ENCODE peak calls at places on chromosomes 13 and 19, in ten cellular contexts. W, S, R, D, Q, O, C, H, Z and F are unnamed samples. For H3K4me1, the result is how much of the 10 kb centered on the place peaks cover.

GRCh38 chr13:76293751-76294150 is 592.5 kb downstream of the KCTD12 start:
- DNase-seq in W (no peak), S (no peak), R (no peak), D (no peak), Q (no peak), O (no peak), C (no peak), H (no peak), Z (no peak), F (no peak)

GRCh38 chr13:40389081-40389641 is 277.3 kb downstream of the FOXO1 start:
- DNase-seq in W (no peak), S (no peak), R (no peak), D (no peak), Q (peak), O (no peak), C (no peak), H (no peak), Z (no peak), F (no peak)

GRCh38 chr13:29693297-29693945 is 97.9 kb upstream of the SLC7A1 start:
- DNase-seq in W (no peak), S (no peak), R (no peak), D (no peak), Q (no peak), O (no peak), C (no peak), H (no peak), Z (no peak), F (no peak)

GRCh38 chr13:100039740-100040139 is 49.2 kb upstream of the PCCA start:
- DNase-seq in W (no peak), S (no peak), R (no peak), D (no peak), Q (no peak), O (no peak), C (no peak), H (no peak), Z (no peak), F (no peak)

GRCh38 chr13:29472317-29472961 is 123.0 kb downstream of the SLC7A1 start:
- DNase-seq in W (peak), S (no peak), R (peak), D (peak), Q (peak), O (no peak), C (peak), H (peak), Z (no peak), F (peak)

GRCh38 chr19:1074512-1075283 is 7.7 kb downstream of the ARHGAP45 start:
- DNase-seq in W (peak), S (peak), R (no peak), D (no peak), Q (peak), O (peak), C (no peak), H (peak), Z (peak), F (no peak)

GRCh38 chr13:34731486-34731885 is 210.6 kb upstream of the NBEA start:
- DNase-seq in W (no peak), S (no peak), R (no peak), D (no peak), Q (no peak), O (no peak), C (no peak), H (no peak), Z (no peak), F (no peak)

GRCh38 chr19:31349160-31349881 is at the start of gene TSHZ3:
- DNase-seq in W (peak), S (peak), R (peak), D (peak), Q (no peak), O (peak), C (peak), H (peak), Z (no peak), F (no peak)

GRCh38 chr19:343941-344624 is 513 bp downstream of the MIER2 start:
- DNase-seq in W (no peak), S (no peak), R (peak), D (peak), Q (peak), O (peak), C (peak), H (no peak), Z (no peak), F (no peak)

GRCh38 chr19:35033067-35034004 is 3.1 kb downstream of the SCN1B start:
- DNase-seq in W (no peak), S (no peak), R (no peak), D (no peak), Q (no peak), O (no peak), C (no peak), H (no peak), Z (no peak), F (no peak)

GRCh38 chr19:30106417-30107095 is 164.5 kb downstream of the URI1 start:
- DNase-seq in W (no peak), S (no peak), R (no peak), D (no peak), Q (no peak), O (no peak), C (no peak), H (no peak), Z (no peak), F (no peak)

GRCh38 chr13:75829874-75830273 is 193.7 kb downstream of the LMO7 start:
- DNase-seq in W (no peak), S (no peak), R (no peak), D (no peak), Q (no peak), O (no peak), C (no peak), H (no peak), Z (no peak), F (no peak)

GRCh38 chr13:29621841-29622240 is 26.4 kb upstream of the SLC7A1 start:
- DNase-seq in W (no peak), S (no peak), R (no peak), D (no peak), Q (no peak), O (no peak), C (no peak), H (no peak), Z (no peak), F (no peak)

GRCh38 chr19:3243851-3244700 is 19.6 kb downstream of the CELF5 start:
- DNase-seq in W (no peak), S (no peak), R (peak), D (peak), Q (peak), O (peak), C (peak), H (peak), Z (no peak), F (no peak)

GRCh38 chr13:109723046-109723445 is 63.3 kb downstream of the IRS2 start:
- DNase-seq in W (no peak), S (no peak), R (no peak), D (no peak), Q (no peak), O (no peak), C (no peak), H (no peak), Z (no peak), F (no peak)

GRCh38 chr13:94658926-94659649 is 53.3 kb downstream of the SOX21 start:
- DNase-seq in W (no peak), S (no peak), R (peak), D (peak), Q (no peak), O (no peak), C (no peak), H (no peak), Z (no peak), F (no peak)

GRCh38 chr13:99978781-99979452 is 2.7 kb upstream of the ZIC2 start:
- DNase-seq in W (no peak), S (no peak), R (peak), D (no peak), Q (no peak), O (no peak), C (peak), H (no peak), Z (no peak), F (no peak)

GRCh38 chr13:113604186-113604585 is 19.6 kb downstream of the TFDP1 start:
- DNase-seq in W (no peak), S (no peak), R (no peak), D (no peak), Q (no peak), O (no peak), C (no peak), H (no peak), Z (no peak), F (no peak)

GRCh38 chr19:7540761-7541480 is 5.4 kb downstream of the PNPLA6 start:
- DNase-seq in W (no peak), S (no peak), R (peak), D (peak), Q (no peak), O (no peak), C (peak), H (no peak), Z (no peak), F (no peak)

GRCh38 chr13:27262546-27262945 is 8.1 kb upstream of the RASL11A start:
- DNase-seq in W (no peak), S (no peak), R (no peak), D (no peak), Q (no peak), O (no peak), C (no peak), H (no peak), Z (no peak), F (no peak)

DNA sequence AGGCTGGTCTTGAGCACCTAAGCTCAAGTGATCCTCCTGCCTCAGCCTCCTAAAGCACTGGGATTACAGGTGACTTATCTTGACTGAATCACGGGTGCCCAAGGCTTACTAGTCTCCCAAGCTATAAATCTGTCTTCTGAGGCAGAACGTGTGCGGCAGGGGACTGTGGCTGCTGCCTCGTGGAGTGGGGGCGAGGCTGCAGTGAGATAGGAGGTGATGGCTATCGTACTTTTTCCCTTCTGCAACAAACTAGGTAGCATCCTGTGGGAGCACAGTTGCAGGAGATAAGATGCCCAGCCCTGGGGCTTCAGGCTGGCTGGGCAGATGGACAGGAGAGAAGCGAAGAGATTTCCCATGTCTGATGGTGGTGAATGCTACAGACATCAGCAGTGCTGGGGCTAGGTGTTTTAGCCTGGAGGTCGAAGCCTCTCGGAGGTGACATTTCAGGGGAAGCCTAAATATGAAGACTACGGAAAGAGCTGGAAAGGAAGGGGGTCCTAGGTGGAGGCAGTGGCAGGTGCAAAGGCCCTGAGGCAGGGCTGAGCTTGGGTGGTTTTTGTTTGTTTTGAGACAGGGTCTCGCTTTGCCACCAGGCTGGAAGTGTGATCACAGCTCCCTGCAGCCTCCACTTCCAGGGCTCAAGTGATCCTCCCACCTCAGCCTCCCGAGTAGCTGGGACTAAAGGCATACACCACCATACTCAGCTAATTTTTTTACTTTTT is 7.4 kb downstream of the B3GNT3 start:
- DNase-seq in W (no peak), S (no peak), R (no peak), D (no peak), Q (no peak), O (no peak), C (peak), H (no peak), Z (no peak), F (no peak)
- H3K27ac ChIP-seq in W (no peak), S (no peak), R (no peak), D (no peak), Q (no peak), O (no peak), C (no peak), H (no peak), Z (no peak), F (no peak)

DNA sequence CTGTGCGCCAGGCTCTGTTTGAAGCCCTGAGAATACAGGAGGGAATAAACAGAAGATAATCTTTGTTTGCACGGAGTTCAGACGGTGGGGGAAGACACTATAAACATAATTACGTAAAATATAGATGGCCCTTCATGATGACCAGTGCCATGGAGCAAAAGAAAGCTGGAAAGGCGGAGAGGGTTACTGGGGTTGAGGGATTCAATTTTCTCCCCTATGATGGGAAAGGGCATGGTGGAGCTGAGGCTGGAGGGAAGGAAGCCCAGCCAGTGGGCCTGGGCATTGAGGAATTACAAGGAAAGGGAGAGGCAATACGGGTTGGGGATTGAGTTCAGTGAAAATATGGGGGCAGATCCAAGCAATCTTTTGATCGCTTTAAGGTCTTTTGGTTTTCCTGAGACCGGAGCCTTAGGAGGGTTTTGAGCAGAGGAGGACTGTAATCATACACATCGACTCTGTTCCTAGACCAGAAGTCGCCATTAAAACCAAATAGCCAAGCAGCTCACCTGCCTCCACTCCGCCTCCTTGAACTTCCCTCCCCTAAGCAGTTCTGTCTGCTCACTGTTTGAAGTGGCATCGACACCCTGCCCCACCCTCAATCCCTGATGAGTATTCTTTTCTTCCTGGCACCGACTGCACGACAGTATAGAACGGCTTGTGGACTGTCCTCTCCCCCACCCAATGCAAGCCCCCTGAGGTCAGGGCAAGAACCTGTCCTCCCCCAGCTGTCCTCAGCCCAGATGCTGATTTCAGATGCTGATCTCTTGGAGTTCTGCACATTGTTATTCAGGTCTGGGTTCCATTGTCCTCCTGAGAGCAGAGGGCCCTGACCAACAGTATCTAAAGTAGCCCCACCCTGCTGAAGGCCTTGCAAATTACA is 813 bp upstream of the ZNF296 start:
- DNase-seq in W (no peak), S (no peak), R (peak), D (no peak), Q (no peak), O (no peak), C (no peak), H (no peak), Z (no peak), F (no peak)
- H3K4me3 ChIP-seq in W (peak), S (peak), R (peak), D (peak), Q (peak), O (peak), C (peak), H (no peak), Z (peak), F (no peak)

DNA sequence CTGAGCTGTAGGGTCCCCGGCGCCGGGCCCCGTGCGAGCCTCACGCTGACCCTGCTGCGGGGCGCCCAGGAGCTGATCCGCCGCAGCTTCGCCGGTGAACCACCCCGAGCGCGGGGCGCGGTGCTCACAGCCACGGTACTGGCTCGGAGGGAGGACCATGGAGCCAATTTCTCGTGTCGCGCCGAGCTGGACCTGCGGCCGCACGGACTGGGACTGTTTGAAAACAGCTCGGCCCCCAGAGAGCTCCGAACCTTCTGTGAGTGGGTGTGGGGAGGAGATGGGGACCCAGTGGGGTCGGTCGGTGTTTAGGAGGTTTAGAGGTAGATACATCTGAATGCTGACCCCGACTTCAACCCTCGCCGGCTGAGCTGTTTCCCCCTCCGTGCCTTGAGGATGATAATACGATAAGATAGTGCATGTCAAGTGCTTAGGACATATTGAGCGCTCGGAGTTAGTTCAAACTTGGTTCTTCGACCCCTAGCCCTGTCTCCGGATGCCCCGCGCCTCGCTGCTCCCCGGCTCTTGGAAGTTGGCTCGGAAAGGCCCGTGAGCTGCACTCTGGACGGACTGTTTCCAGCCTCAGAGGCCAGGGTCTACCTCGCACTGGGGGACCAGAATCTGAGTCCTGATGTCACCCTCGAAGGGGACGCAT is 1.9 kb downstream of the ICAM5 start:
- DNase-seq in W (no peak), S (no peak), R (no peak), D (no peak), Q (peak), O (no peak), C (no peak), H (no peak), Z (no peak), F (no peak)
- H3K4me1 ChIP-seq in W (half or more), S (half or more), R (under half), D (under half), Q (half or more), O (under half), C (under half), H (half or more), Z (half or more), F (under half)

GRCh38 chr13:48624858-48625257 is 28.9 kb upstream of the CYSLTR2 start:
- DNase-seq in W (no peak), S (no peak), R (no peak), D (peak), Q (no peak), O (no peak), C (no peak), H (no peak), Z (no peak), F (no peak)

GRCh38 chr13:48629282-48629681 is 24.4 kb upstream of the CYSLTR2 start:
- DNase-seq in W (no peak), S (no peak), R (no peak), D (no peak), Q (no peak), O (no peak), C (no peak), H (no peak), Z (no peak), F (no peak)

GRCh38 chr13:48625396-48626076 is 28.2 kb upstream of the CYSLTR2 start:
- DNase-seq in W (no peak), S (no peak), R (no peak), D (no peak), Q (no peak), O (no peak), C (no peak), H (no peak), Z (no peak), F (no peak)

GRCh38 chr13:48626077-48626449 is 27.7 kb upstream of the CYSLTR2 start:
- DNase-seq in W (no peak), S (no peak), R (no peak), D (peak), Q (no peak), O (no peak), C (no peak), H (peak), Z (no peak), F (no peak)

DNA sequence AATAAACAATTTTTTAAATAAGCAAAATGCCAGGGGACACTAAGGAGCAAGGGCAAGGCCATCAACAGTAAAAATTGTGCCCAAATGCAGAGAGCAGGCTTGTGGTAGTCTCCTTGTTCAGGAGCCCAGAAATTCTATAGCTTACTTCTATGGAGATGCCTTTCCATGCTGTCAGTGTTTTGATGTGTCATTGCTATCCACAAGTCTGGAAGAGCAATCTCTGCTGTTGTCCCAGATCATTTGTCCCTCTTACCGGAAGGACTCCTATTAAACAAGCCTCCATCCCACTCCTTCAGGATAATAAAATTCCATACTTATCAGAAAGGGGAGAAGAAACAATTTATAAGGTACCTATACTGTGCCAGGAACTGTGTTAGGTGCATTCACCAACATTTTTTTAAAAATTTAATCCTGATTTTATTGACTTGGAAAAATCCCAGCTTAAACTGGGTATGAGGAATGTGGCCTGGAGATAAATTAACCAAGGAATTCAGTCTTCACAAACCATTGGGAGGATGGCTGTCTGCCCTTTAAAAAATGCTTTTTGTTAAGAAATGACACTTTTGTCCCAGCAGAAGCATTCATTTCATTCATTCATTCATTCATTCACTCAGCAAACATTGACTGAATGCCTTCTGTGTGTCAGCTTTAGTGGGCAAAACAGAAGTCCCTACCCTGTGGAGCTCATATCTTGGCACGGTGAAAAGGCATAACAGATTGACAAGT is 26.8 kb upstream of the CYSLTR2 start:
- DNase-seq in W (no peak), S (no peak), R (no peak), D (peak), Q (no peak), O (no peak), C (no peak), H (no peak), Z (no peak), F (no peak)
- H3K27ac ChIP-seq in W (no peak), S (peak), R (no peak), D (no peak), Q (no peak), O (no peak), C (no peak), H (peak), Z (no peak), F (no peak)